ENCODE peak calls at places on chromosomes 5 and 9, in four cellular contexts. One of them, this sample, is unnamed.

GRCh38 chr9:129894106-129894823 is 59.0 kb downstream of the USP20 start:
- DNase-seq in HuH-7: no peak
- DNase-seq in K562: no peak
- DNase-seq in Kasumi-1: no peak
- DNase-seq in this sample: peak; percentile 11

GRCh38 chr9:19631181-19631580 is 157.7 kb downstream of the SLC24A2 start:
- DNase-seq in HuH-7: no peak
- DNase-seq in Kasumi-1: peak; percentile 1
- DNase-seq in K562: no peak
- DNase-seq in this sample: no peak

GRCh38 chr5:123505633-123506032 is 6.3 kb upstream of the CSNK1G3 start:
- DNase-seq in HuH-7: no peak
- DNase-seq in K562: no peak
- DNase-seq in Kasumi-1: no peak
- DNase-seq in this sample: no peak

GRCh38 chr5:61649971-61650370 is 317.9 kb downstream of the ZSWIM6 start:
- DNase-seq in HuH-7: no peak
- DNase-seq in K562: no peak
- DNase-seq in Kasumi-1: no peak
- DNase-seq in this sample: no peak

GRCh38 chr9:6869081-6869948 is 111.5 kb downstream of the KDM4C start:
- DNase-seq in K562: no peak
- DNase-seq in HuH-7: no peak
- DNase-seq in Kasumi-1: peak; percentile 1
- DNase-seq in this sample: no peak

GRCh38 chr9:76773051-76773450 is 8.8 kb downstream of the PCA3 start:
- DNase-seq in Kasumi-1: no peak
- DNase-seq in HuH-7: no peak
- DNase-seq in K562: no peak
- DNase-seq in this sample: no peak

GRCh38 chr9:128540630-128541355 is 11.6 kb upstream of the SPTAN1 start:
- DNase-seq in HuH-7: no peak
- DNase-seq in K562: no peak
- DNase-seq in Kasumi-1: peak; percentile 28
- DNase-seq in this sample: no peak

GRCh38 chr5:104859437-104859836 is 1296.8 kb upstream of the NUDT12 start:
- DNase-seq in HuH-7: no peak
- DNase-seq in K562: no peak
- DNase-seq in Kasumi-1: no peak
- DNase-seq in this sample: no peak

GRCh38 chr9:5531251-5531972 is 21.1 kb downstream of the PDCD1LG2 start:
- DNase-seq in HuH-7: no peak
- DNase-seq in Kasumi-1: no peak
- DNase-seq in K562: no peak
- DNase-seq in this sample: no peak

GRCh38 chr9:89418882-89419641 is 78.9 kb downstream of the SEMA4D start:
- DNase-seq in K562: no peak
- DNase-seq in Kasumi-1: no peak
- DNase-seq in HuH-7: no peak
- DNase-seq in this sample: peak; percentile 69

GRCh38 chr5:56685503-56686217 is 129.7 kb upstream of the MAP3K1 start:
- DNase-seq in Kasumi-1: no peak
- DNase-seq in K562: no peak
- DNase-seq in HuH-7: no peak
- DNase-seq in this sample: no peak

GRCh38 chr9:32968101-32969011 is 33.1 kb downstream of the APTX start:
- DNase-seq in Kasumi-1: peak; percentile 44
- DNase-seq in K562: peak; percentile 32
- DNase-seq in HuH-7: peak; percentile 24
- DNase-seq in this sample: peak; percentile 49

GRCh38 chr5:1887400-1888360 is 5.0 kb upstream of the IRX4 start:
- DNase-seq in K562: no peak
- DNase-seq in Kasumi-1: no peak
- DNase-seq in HuH-7: no peak
- DNase-seq in this sample: no peak

GRCh38 chr5:989961-990530 is 18.6 kb upstream of the NKD2 start:
- DNase-seq in K562: no peak
- DNase-seq in HuH-7: no peak
- DNase-seq in Kasumi-1: peak; percentile 34
- DNase-seq in this sample: no peak

GRCh38 chr5:114308017-114308416 is 53.9 kb upstream of the KCNN2 start:
- DNase-seq in Kasumi-1: no peak
- DNase-seq in K562: no peak
- DNase-seq in HuH-7: no peak
- DNase-seq in this sample: no peak

GRCh38 chr9:87592554-87593394 is 95.1 kb downstream of the DAPK1 start:
- DNase-seq in K562: peak; percentile 62
- DNase-seq in HuH-7: no peak
- DNase-seq in Kasumi-1: no peak
- DNase-seq in this sample: no peak

This sample was measured in GM13977.